ENCODE peak calls at places on chromosomes 13 and 19, in eight cellular contexts. K is AG09309, F is hypothalamus, G is SK-MEL-5, U is uterus, J is ecto neural progenitor cell, Z is heart right ventricle, Y is substantia nigra. V is an unnamed sample.

GRCh38 chr19:10510301-10510802 is 6.9 kb downstream of the S1PR5 start:
- DNase-seq in J (peak; percentile 76), U (no peak), Z (no peak), G (peak; percentile 19), Y (no peak), F (peak; percentile 5), K (no peak), V (peak; percentile 60)

GRCh38 chr19:18171605-18172327 is 1.8 kb upstream of the IFI30 start:
- DNase-seq in G (no peak), J (no peak), K (no peak), Z (no peak), U (no peak), F (no peak), Y (no peak), V (no peak)

GRCh38 chr13:31556376-31556775 is 182.9 kb upstream of the RXFP2 start:
- DNase-seq in G (no peak), F (no peak), Z (no peak), U (no peak), Y (no peak), J (no peak), K (peak; percentile 40), V (no peak)

GRCh38 chr13:70523622-70524021 is 415.4 kb upstream of the KLHL1 start:
- DNase-seq in J (no peak), Y (no peak), F (no peak), K (no peak), G (no peak), U (no peak), Z (peak; percentile 6), V (no peak)

GRCh38 chr19:45125975-45126493 is 33.1 kb downstream of the PPP1R37 start:
- DNase-seq in Y (no peak), U (peak; percentile 27), G (peak; percentile 79), Z (peak; percentile 28), J (peak; percentile 79), K (no peak), F (peak; percentile 6), V (peak; percentile 72)

GRCh38 chr13:30819136-30819875 is 84.0 kb downstream of the ALOX5AP start:
- DNase-seq in J (no peak), G (no peak), K (no peak), Y (no peak), U (no peak), F (no peak), Z (no peak), V (no peak)

GRCh38 chr19:42216653-42217521 is 590 bp downstream of the DEDD2 start:
- DNase-seq in Z (peak; percentile 20), F (peak; percentile 58), Y (peak; percentile 40), K (no peak), U (peak; percentile 55), J (no peak), G (no peak), V (peak; percentile 49)

GRCh38 chr19:29680447-29680846 is 15.2 kb downstream of the PLEKHF1 start:
- DNase-seq in K (no peak), Z (no peak), G (no peak), Y (peak; percentile 17), F (no peak), J (no peak), U (no peak), V (peak; percentile 83)

GRCh38 chr19:51338563-51339312 is 3.2 kb downstream of the VSIG10L start:
- DNase-seq in Z (peak; percentile 81), F (peak; percentile 27), Y (peak; percentile 55), K (no peak), U (peak; percentile 86), J (peak; percentile 92), G (peak; percentile 78), V (peak; percentile 89)

GRCh38 chr13:51955281-51955771 is 55.9 kb downstream of the ATP7B start:
- DNase-seq in F (no peak), J (no peak), Z (no peak), Y (no peak), K (no peak), U (no peak), G (no peak), V (no peak)

GRCh38 chr13:99429670-99430069 is 71.6 kb upstream of the TM9SF2 start:
- DNase-seq in U (no peak), F (no peak), K (no peak), Z (no peak), G (no peak), J (no peak), Y (no peak), V (no peak)

GRCh38 chr13:40549500-40550094 is 116.8 kb downstream of the FOXO1 start:
- DNase-seq in F (no peak), J (no peak), G (no peak), U (no peak), Z (no peak), Y (no peak), K (peak; percentile 46), V (no peak)

GRCh38 chr19:17719730-17720486 is 628 bp downstream of the MAP1S start:
- DNase-seq in J (peak; percentile 58), G (no peak), F (no peak), U (no peak), Y (no peak), K (no peak), Z (no peak), V (peak; percentile 61)

GRCh38 chr19:29944415-29945012 is 2.5 kb downstream of the URI1 start:
- DNase-seq in K (no peak), Y (no peak), J (no peak), U (no peak), Z (no peak), F (no peak), G (no peak), V (no peak)

GRCh38 chr19:6232567-6232966 is 47.2 kb downstream of the MLLT1 start:
- DNase-seq in J (no peak), U (peak; percentile 48), Z (no peak), F (no peak), Y (no peak), K (peak; percentile 92), G (no peak), V (no peak)

GRCh38 chr19:50415661-50416033 is 3.1 kb upstream of the SPIB start:
- DNase-seq in Y (no peak), G (no peak), U (no peak), K (no peak), F (no peak), J (no peak), Z (no peak), V (peak; percentile 50)

GRCh38 chr13:109707044-109707794 is 79.2 kb downstream of the IRS2 start:
- DNase-seq in F (no peak), Y (no peak), Z (no peak), K (no peak), U (no peak), G (no peak), J (no peak), V (no peak)

GRCh38 chr19:47044946-47045866 is 3.2 kb downstream of the TMEM160 start:
- DNase-seq in Y (no peak), J (no peak), K (no peak), Z (no peak), F (no peak), U (no peak), G (no peak), V (no peak)

GRCh38 chr13:100657881-100658315 is 16.7 kb downstream of the TMTC4 start:
- DNase-seq in Y (peak; percentile 79), K (no peak), F (peak; percentile 87), Z (no peak), U (no peak), J (no peak), G (peak; percentile 52), V (no peak)

V was measured in activated naive CD8-positive, alpha-beta T cell treated with anti-CD3 and anti-CD28 coated beads for 36 hours.